ENCODE peak calls at places on chromosomes 13 and 19, in nine cellular contexts. D, B, W, E, Y, K, P, S and L are unnamed samples. For H3K4me1, the result is how much of the 10 kb centered on the place peaks cover.

GRCh38 chr19:30423481-30423880 is 51.3 kb downstream of the ZNF536 start:
- DNase-seq in D (no peak), B (peak), W (no peak), E (peak), Y (no peak), K (no peak), P (no peak), S (no peak), L (no peak)

GRCh38 chr13:33723365-33723764 is 94.6 kb upstream of the RFC3 start:
- DNase-seq in D (no peak), B (no peak), W (no peak), E (no peak), Y (no peak), K (no peak), P (peak), S (no peak), L (no peak)

GRCh38 chr19:29539668-29540067 is 13.9 kb downstream of the VSTM2B start:
- DNase-seq in D (no peak), B (no peak), W (no peak), E (no peak), Y (peak), K (no peak), P (no peak), S (no peak), L (no peak)

GRCh38 chr19:10562609-10563008 is 3.2 kb downstream of the KRI1 start:
- DNase-seq in D (no peak), B (no peak), W (no peak), E (no peak), Y (no peak), K (no peak), P (no peak), S (no peak), L (no peak)

GRCh38 chr13:114112231-114112825 is 20.1 kb downstream of the RASA3 start:
- DNase-seq in D (no peak), B (no peak), W (no peak), E (no peak), Y (no peak), K (peak), P (no peak), S (no peak), L (no peak)

GRCh38 chr13:62846302-62846701 is 1430.7 kb upstream of the PCDH20 start:
- DNase-seq in D (peak), B (no peak), W (no peak), E (no peak), Y (no peak), K (no peak), P (no peak), S (no peak), L (no peak)

GRCh38 chr13:102729560-102730275 is 34.9 kb upstream of the METTL21C start:
- DNase-seq in D (peak), B (no peak), W (no peak), E (no peak), Y (no peak), K (no peak), P (peak), S (no peak), L (no peak)

GRCh38 chr13:105937451-105937850 is 598.0 kb downstream of the EFNB2 start:
- DNase-seq in D (peak), B (no peak), W (no peak), E (peak), Y (peak), K (no peak), P (peak), S (no peak), L (no peak)

GRCh38 chr19:1001538-1002166 is 1.4 kb downstream of the GRIN3B start:
- DNase-seq in D (peak), B (peak), W (no peak), E (peak), Y (peak), K (no peak), P (peak), S (peak), L (no peak)

GRCh38 chr13:38954844-38955243 is 35.8 kb downstream of the STOML3 start:
- DNase-seq in D (no peak), B (no peak), W (no peak), E (no peak), Y (no peak), K (no peak), P (peak), S (no peak), L (no peak)

GRCh38 chr13:33213797-33214196 is 71.8 kb downstream of the STARD13 start:
- DNase-seq in D (no peak), B (no peak), W (no peak), E (no peak), Y (no peak), K (no peak), P (peak), S (no peak), L (no peak)

GRCh38 chr19:57830071-57830602 is at the start of gene ZNF587B:
- DNase-seq in D (peak), B (peak), W (no peak), E (peak), Y (peak), K (peak), P (peak), S (peak), L (no peak)

GRCh38 chr19:48361912-48362311 is 1.8 kb downstream of the TMEM143 start:
- DNase-seq in D (no peak), B (no peak), W (no peak), E (no peak), Y (no peak), K (no peak), P (no peak), S (no peak), L (no peak)

GRCh38 chr19:7063339-7063738 is 4.9 kb upstream of the MBD3L3 start:
- DNase-seq in D (no peak), B (no peak), W (no peak), E (no peak), Y (no peak), K (no peak), P (no peak), S (no peak), L (no peak)

GRCh38 chr13:32001392-32001768 is 30.2 kb upstream of the FRY start:
- DNase-seq in D (peak), B (no peak), W (no peak), E (no peak), Y (peak), K (no peak), P (peak), S (no peak), L (no peak)

GRCh38 chr19:51686171-51686570 is 7.0 kb upstream of the SPACA6 start:
- DNase-seq in D (no peak), B (no peak), W (no peak), E (no peak), Y (no peak), K (no peak), P (no peak), S (no peak), L (no peak)

GRCh38 chr19:4575978-4576933 is 16.8 kb upstream of the SEMA6B start:
- DNase-seq in D (peak), B (peak), W (no peak), E (peak), Y (peak), K (peak), P (peak), S (peak), L (no peak)

GRCh38 chr13:35210234-35210633 is 266.3 kb downstream of the MAB21L1 start:
- DNase-seq in D (peak), B (no peak), W (no peak), E (no peak), Y (no peak), K (no peak), P (peak), S (no peak), L (no peak)

GRCh38 chr19:39823693-39824092 is 10.3 kb downstream of the DYRK1B start:
- DNase-seq in D (no peak), B (no peak), W (no peak), E (no peak), Y (no peak), K (no peak), P (no peak), S (no peak), L (peak)

GRCh38 chr13:81639984-81640582 is 1299.2 kb upstream of the SPRY2 start:
- DNase-seq in D (peak), B (no peak), W (no peak), E (peak), Y (no peak), K (no peak), P (no peak), S (no peak), L (no peak)

GRCh38 chr19:5445667-5446066 is 9.6 kb upstream of the ZNRF4 start:
- DNase-seq in D (peak), B (no peak), W (no peak), E (no peak), Y (no peak), K (no peak), P (peak), S (no peak), L (no peak)

GRCh38 chr13:40984670-40985366 is 34.3 kb downstream of the ELF1 start:
- DNase-seq in D (no peak), B (no peak), W (no peak), E (no peak), Y (no peak), K (no peak), P (peak), S (no peak), L (no peak)

GRCh38 chr19:42028304-42029216 is 34.5 kb upstream of the ATP1A3 start:
- DNase-seq in D (peak), B (no peak), W (no peak), E (peak), Y (peak), K (no peak), P (no peak), S (no peak), L (no peak)

GRCh38 chr13:46032341-46032740 is 20.2 kb downstream of the ZC3H13 start:
- DNase-seq in D (no peak), B (no peak), W (no peak), E (no peak), Y (no peak), K (no peak), P (peak), S (no peak), L (no peak)

GRCh38 chr13:105513448-105513847 is 1022.0 kb downstream of the EFNB2 start:
- DNase-seq in D (peak), B (no peak), W (no peak), E (no peak), Y (no peak), K (no peak), P (no peak), S (no peak), L (no peak)

GRCh38 chr19:48123907-48124675 is 13.5 kb upstream of the PLA2G4C start:
- DNase-seq in D (peak), B (no peak), W (no peak), E (no peak), Y (no peak), K (no peak), P (peak), S (peak), L (no peak)

GRCh38 chr19:39407644-39408391 is 1.2 kb downstream of the ZFP36 start:
- DNase-seq in D (peak), B (peak), W (no peak), E (no peak), Y (no peak), K (peak), P (peak), S (peak), L (no peak)

GRCh38 chr13:114020750-114021463 is 47.0 kb upstream of the C13orf46 start:
- DNase-seq in D (no peak), B (no peak), W (no peak), E (no peak), Y (no peak), K (no peak), P (no peak), S (no peak), L (no peak)

GRCh38 chr19:38250821-38251563 is 5.2 kb downstream of the PPP1R14A start:
- DNase-seq in D (no peak), B (no peak), W (peak), E (no peak), Y (peak), K (peak), P (peak), S (no peak), L (peak)

GRCh38 chr13:51849145-51850101 is 4.4 kb upstream of the TMEM272 start:
- DNase-seq in D (peak), B (no peak), W (no peak), E (peak), Y (peak), K (no peak), P (peak), S (peak), L (no peak)

GRCh38 chr13:68375004-68375403 is 1144.9 kb upstream of the PCDH9 start:
- DNase-seq in D (no peak), B (no peak), W (no peak), E (no peak), Y (no peak), K (no peak), P (no peak), S (no peak), L (no peak)

GRCh38 chr13:68368922-68369321 is 1138.8 kb upstream of the PCDH9 start:
- DNase-seq in D (peak), B (no peak), W (no peak), E (no peak), Y (no peak), K (no peak), P (no peak), S (no peak), L (no peak)

DNA sequence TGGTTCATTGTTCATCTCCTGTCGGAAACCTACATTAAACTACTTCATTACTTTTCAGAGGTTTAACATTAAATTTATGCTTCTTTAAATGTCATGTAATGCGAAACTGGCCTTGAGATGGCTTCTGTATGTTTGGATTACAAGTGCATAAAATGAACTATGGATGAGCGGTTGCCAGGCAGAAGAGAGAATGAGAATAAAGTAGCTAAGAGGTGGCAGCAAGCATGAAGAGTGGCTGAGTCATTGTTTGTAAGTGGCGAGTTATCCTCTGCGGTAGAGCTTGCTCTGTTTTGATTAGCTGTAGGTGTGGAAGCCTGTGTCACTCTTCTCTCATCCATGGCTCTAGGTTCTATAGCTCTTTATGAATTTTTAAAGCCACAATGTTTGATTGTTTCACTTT is 1139.6 kb upstream of the PCDH9 start:
- DNase-seq in D (peak), B (no peak), W (no peak), E (no peak), Y (no peak), K (no peak), P (no peak), S (peak), L (no peak)
- TF ChIP-seq CTCF in D (no peak), B (no peak), W (no peak), E (no peak), Y (no peak), K (no peak), P (no peak), S (no peak), L (no peak)

GRCh38 chr13:112984954-112985802 is 16.2 kb downstream of the MCF2L start:
- DNase-seq in D (no peak), B (no peak), W (no peak), E (no peak), Y (no peak), K (no peak), P (no peak), S (no peak), L (no peak)

GRCh38 chr13:112987625-112988024 is 18.6 kb downstream of the MCF2L start:
- DNase-seq in D (no peak), B (no peak), W (no peak), E (no peak), Y (no peak), K (no peak), P (no peak), S (no peak), L (no peak)

GRCh38 chr13:112985803-112986408 is 16.9 kb downstream of the MCF2L start:
- DNase-seq in D (no peak), B (no peak), W (no peak), E (no peak), Y (no peak), K (no peak), P (no peak), S (no peak), L (no peak)

GRCh38 chr13:112986470-112986869 is 17.5 kb downstream of the MCF2L start:
- DNase-seq in D (no peak), B (no peak), W (no peak), E (no peak), Y (no peak), K (no peak), P (no peak), S (no peak), L (no peak)

GRCh38 chr13:112986946-112987345 is 17.9 kb downstream of the MCF2L start:
- DNase-seq in D (no peak), B (no peak), W (no peak), E (no peak), Y (no peak), K (no peak), P (no peak), S (no peak), L (no peak)
- H3K4me1 ChIP-seq in D (under half), B (under half), W (under half), E (under half), Y (under half), K (under half), P (under half), S (under half), L (under half)

DNA sequence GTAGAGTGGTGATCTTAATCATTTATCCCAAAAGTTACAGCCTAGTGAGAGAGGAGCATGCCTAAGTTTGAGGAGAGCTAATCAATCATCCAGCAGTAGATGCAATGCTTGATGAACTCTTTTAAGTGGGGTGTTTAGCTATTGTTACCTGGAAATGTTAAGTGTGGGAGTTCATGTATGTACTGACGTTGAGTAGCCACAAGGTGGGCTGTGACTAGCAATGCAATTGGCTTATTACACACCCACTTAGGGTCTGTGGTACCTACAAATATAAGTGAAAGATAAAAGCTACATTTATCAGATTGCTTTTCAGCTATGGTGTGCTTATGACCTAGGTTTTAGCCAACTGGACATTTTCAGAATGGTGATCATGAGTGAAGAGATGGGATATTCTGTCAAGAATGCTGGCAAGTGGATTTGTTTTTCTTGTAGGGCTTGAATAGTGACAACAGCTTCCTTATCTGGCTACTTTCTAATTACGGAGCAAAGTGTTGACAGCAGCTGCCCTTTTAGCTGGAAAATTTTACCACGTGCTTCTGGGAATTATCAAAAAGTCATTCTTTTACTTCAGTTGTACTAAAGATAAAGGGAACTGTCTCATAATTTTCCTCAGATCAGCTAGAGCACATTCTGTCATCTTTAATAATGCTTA is 170.6 kb downstream of the POSTN start:
- DNase-seq in D (no peak), B (no peak), W (no peak), E (no peak), Y (no peak), K (no peak), P (peak), S (no peak), L (no peak)
- TF ChIP-seq CTCF in D (peak), B (no peak), W (no peak), E (peak), Y (peak), K (no peak), P (no peak), S (no peak), L (no peak)

GRCh38 chr13:110341445-110342247 is 34.6 kb downstream of the COL4A2 start:
- DNase-seq in D (no peak), B (no peak), W (no peak), E (no peak), Y (no peak), K (no peak), P (peak), S (no peak), L (peak)
- H3K4me1 ChIP-seq in D (under half), B (under half), W (half or more), E (under half), Y (under half), K (under half), P (under half), S (under half), L (under half)

DNA sequence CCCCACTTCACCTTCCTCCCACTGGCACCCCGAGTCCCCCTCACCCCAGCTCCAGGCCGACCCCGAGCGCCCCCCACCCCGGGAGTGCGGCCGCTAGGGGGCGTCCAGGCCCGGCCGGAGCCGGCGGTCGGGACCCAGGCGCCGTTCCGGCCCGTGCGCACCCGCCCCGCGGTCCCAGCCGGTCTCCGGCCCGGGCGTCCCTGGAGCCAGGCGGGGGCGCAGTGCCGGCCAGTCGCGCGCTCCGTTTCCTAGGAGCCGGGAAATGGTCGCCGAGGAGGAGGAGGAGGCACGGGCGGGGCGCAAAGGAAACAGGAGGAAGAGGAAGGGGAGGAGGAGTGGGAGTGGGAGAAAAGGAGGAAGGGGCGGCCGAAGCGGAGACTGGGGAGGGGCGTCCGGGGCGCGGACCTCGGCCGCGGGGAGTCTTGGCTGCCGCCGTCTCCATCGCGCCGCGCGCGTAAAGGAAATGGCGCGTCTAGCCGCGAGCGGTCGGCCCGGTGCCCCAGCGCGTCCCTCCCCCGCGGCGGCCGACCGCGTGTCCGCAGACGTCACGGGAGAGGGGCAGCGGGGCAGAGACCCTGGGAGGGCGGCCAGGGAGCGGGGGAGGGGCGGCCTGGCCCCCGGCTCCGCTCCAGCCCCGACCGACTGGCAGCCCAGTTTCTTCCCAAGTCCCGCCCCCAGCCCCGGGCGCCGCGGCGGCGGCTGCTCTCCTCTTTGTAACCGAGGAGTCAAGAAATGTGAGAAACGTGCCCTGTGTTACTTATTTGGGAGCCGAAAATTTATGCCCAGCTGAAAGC is 1.1 kb upstream of the KCTD15 start:
- DNase-seq in D (peak), B (peak), W (no peak), E (peak), Y (peak), K (peak), P (peak), S (peak), L (no peak)
- TF ChIP-seq CTCF in D (peak), B (peak), W (peak), E (peak), Y (peak), K (peak), P (peak), S (peak), L (peak)

GRCh38 chr19:14369399-14370168 is 11.7 kb upstream of the ADGRE5 start:
- DNase-seq in D (no peak), B (no peak), W (no peak), E (no peak), Y (no peak), K (no peak), P (peak), S (no peak), L (peak)

GRCh38 chr19:14368011-14368513 is 13.2 kb upstream of the ADGRE5 start:
- DNase-seq in D (no peak), B (no peak), W (no peak), E (no peak), Y (no peak), K (no peak), P (peak), S (no peak), L (no peak)

GRCh38 chr19:14367016-14367415 is 14.2 kb upstream of the ADGRE5 start:
- DNase-seq in D (no peak), B (no peak), W (no peak), E (no peak), Y (no peak), K (no peak), P (no peak), S (no peak), L (no peak)

GRCh38 chr19:14371321-14371821 is 9.9 kb upstream of the ADGRE5 start:
- DNase-seq in D (no peak), B (no peak), W (no peak), E (no peak), Y (no peak), K (no peak), P (no peak), S (no peak), L (no peak)

GRCh38 chr19:14370169-14370998 is 10.9 kb upstream of the ADGRE5 start:
- DNase-seq in D (no peak), B (no peak), W (no peak), E (no peak), Y (no peak), K (no peak), P (no peak), S (no peak), L (no peak)
- H3K4me1 ChIP-seq in D (under half), B (under half), W (under half), E (under half), Y (under half), K (under half), P (under half), S (under half), L (under half)